ENCODE peak calls at places on chromosome 1, in seven cellular contexts. One of them, this sample, is unnamed.

GRCh38 chr1:43121251-43121650 is 50.8 kb downstream of the EBNA1BP2 start:
- DNase-seq in SIG-M5: no peak
- DNase-seq in fibroblast of lung: no peak
- DNase-seq in AG08395: no peak
- DNase-seq in T1000: no peak
- DNase-seq in hypothalamus: no peak
- DNase-seq in aorta: no peak
- DNase-seq in this sample: no peak

GRCh38 chr1:167447521-167448136 is 70.7 kb downstream of the CD247 start:
- DNase-seq in aorta: no peak
- DNase-seq in SIG-M5: peak; percentile 52
- DNase-seq in fibroblast of lung: no peak
- DNase-seq in T1000: no peak
- DNase-seq in hypothalamus: no peak
- DNase-seq in AG08395: no peak
- DNase-seq in this sample: no peak

GRCh38 chr1:168751195-168751650 is 22.2 kb upstream of the DPT start:
- DNase-seq in aorta: no peak
- DNase-seq in SIG-M5: no peak
- DNase-seq in hypothalamus: no peak
- DNase-seq in T1000: no peak
- DNase-seq in AG08395: no peak
- DNase-seq in fibroblast of lung: no peak
- DNase-seq in this sample: no peak

GRCh38 chr1:1069711-1070676 is 4.1 kb downstream of the RNF223 start:
- DNase-seq in AG08395: peak; percentile 15
- DNase-seq in hypothalamus: no peak
- DNase-seq in T1000: no peak
- DNase-seq in SIG-M5: no peak
- DNase-seq in aorta: no peak
- DNase-seq in fibroblast of lung: no peak
- DNase-seq in this sample: no peak

GRCh38 chr1:98441281-98441680 is 220.2 kb upstream of the SNX7 start:
- DNase-seq in SIG-M5: no peak
- DNase-seq in hypothalamus: no peak
- DNase-seq in fibroblast of lung: no peak
- DNase-seq in T1000: no peak
- DNase-seq in AG08395: no peak
- DNase-seq in aorta: no peak
- DNase-seq in this sample: no peak

GRCh38 chr1:218294531-218294930 is 9.4 kb downstream of the RRP15 start:
- DNase-seq in fibroblast of lung: no peak
- DNase-seq in T1000: no peak
- DNase-seq in aorta: no peak
- DNase-seq in AG08395: peak; percentile 20
- DNase-seq in hypothalamus: no peak
- DNase-seq in SIG-M5: no peak
- DNase-seq in this sample: no peak

GRCh38 chr1:173164686-173165085 is 42.4 kb downstream of the TNFSF4 start:
- DNase-seq in AG08395: no peak
- DNase-seq in SIG-M5: no peak
- DNase-seq in hypothalamus: no peak
- DNase-seq in fibroblast of lung: no peak
- DNase-seq in aorta: no peak
- DNase-seq in T1000: no peak
- DNase-seq in this sample: no peak

GRCh38 chr1:11412166-11412565 is 66.8 kb upstream of the DISP3 start:
- DNase-seq in T1000: no peak
- DNase-seq in hypothalamus: no peak
- DNase-seq in fibroblast of lung: no peak
- DNase-seq in AG08395: no peak
- DNase-seq in SIG-M5: no peak
- DNase-seq in aorta: no peak
- DNase-seq in this sample: no peak

GRCh38 chr1:76292418-76293184 is 218.1 kb downstream of the ST6GALNAC3 start:
- DNase-seq in aorta: no peak
- DNase-seq in AG08395: no peak
- DNase-seq in hypothalamus: no peak
- DNase-seq in fibroblast of lung: no peak
- DNase-seq in SIG-M5: no peak
- DNase-seq in T1000: no peak
- DNase-seq in this sample: no peak

GRCh38 chr1:164735315-164736052 is 176.5 kb downstream of the PBX1 start:
- DNase-seq in aorta: no peak
- DNase-seq in AG08395: no peak
- DNase-seq in T1000: no peak
- DNase-seq in fibroblast of lung: peak; percentile 70
- DNase-seq in hypothalamus: no peak
- DNase-seq in SIG-M5: no peak
- DNase-seq in this sample: no peak

GRCh38 chr1:183023146-183023600 is at the start of gene LAMC1:
- DNase-seq in fibroblast of lung: peak; percentile 84
- DNase-seq in T1000: peak; percentile 55
- DNase-seq in hypothalamus: peak; percentile 26
- DNase-seq in aorta: peak; percentile 74
- DNase-seq in SIG-M5: no peak
- DNase-seq in AG08395: peak; percentile 76
- DNase-seq in this sample: peak; percentile 87

GRCh38 chr1:222299524-222299923 is 248.4 kb downstream of the HHIPL2 start:
- DNase-seq in AG08395: no peak
- DNase-seq in hypothalamus: no peak
- DNase-seq in aorta: no peak
- DNase-seq in T1000: no peak
- DNase-seq in fibroblast of lung: no peak
- DNase-seq in SIG-M5: no peak
- DNase-seq in this sample: no peak